ENCODE peak calls at places on chromosomes 1 and 21, in six cellular contexts. Z, T, O, Q, E and P are unnamed samples.

GRCh38 chr1:161439280-161440232 is 65.7 kb upstream of the FCGR2A start:
- DNase-seq in Q (no peak), E (no peak), T (no peak), O (peak), Z (peak), P (peak)

GRCh38 chr1:178513278-178513983 is 522 bp downstream of the TEX35 start:
- DNase-seq in O (no peak), Q (no peak), T (no peak), Z (peak), E (no peak), P (no peak)

GRCh38 chr1:16019580-16020277 is 1.9 kb upstream of the HSPB7 start:
- DNase-seq in Z (no peak), Q (no peak), O (no peak), E (no peak), T (no peak), P (peak)

GRCh38 chr21:28986677-28987076 is 6.0 kb downstream of the LTN1 start:
- DNase-seq in Q (no peak), O (no peak), E (no peak), Z (no peak), T (no peak), P (no peak)

GRCh38 chr1:202625416-202626360 is 84.6 kb downstream of the SYT2 start:
- DNase-seq in T (peak), Z (peak), O (peak), E (peak), Q (peak), P (peak)

GRCh38 chr1:47554901-47555300 is 117.1 kb downstream of the FOXD2 start:
- DNase-seq in Z (no peak), E (no peak), O (no peak), T (no peak), Q (no peak), P (no peak)

GRCh38 chr1:154434346-154435075 is 29.4 kb downstream of the IL6R start:
- DNase-seq in Z (peak), Q (no peak), O (no peak), T (no peak), E (no peak), P (peak)

GRCh38 chr1:59232209-59232608 is 64.7 kb upstream of the FGGY start:
- DNase-seq in Q (peak), O (no peak), E (no peak), T (no peak), Z (peak), P (no peak)

GRCh38 chr21:43718872-43719747 is at the start of gene PDXK:
- DNase-seq in Q (peak), O (peak), T (peak), E (peak), Z (peak), P (peak)

GRCh38 chr1:220966874-220967631 is 87.8 kb downstream of the HLX start:
- DNase-seq in Z (peak), O (no peak), E (no peak), Q (no peak), T (no peak), P (peak)

GRCh38 chr1:8733463-8733862 is 84.0 kb downstream of the RERE start:
- DNase-seq in E (no peak), Q (no peak), Z (no peak), T (no peak), O (no peak), P (no peak)

GRCh38 chr1:83942914-83943313 is 56.0 kb downstream of the TTLL7 start:
- DNase-seq in T (no peak), O (no peak), E (no peak), Q (peak), Z (peak), P (no peak)

GRCh38 chr1:165454211-165454610 is 9.3 kb upstream of the RXRG start:
- DNase-seq in Q (no peak), O (no peak), E (no peak), Z (no peak), T (no peak), P (no peak)

GRCh38 chr1:201769966-201770365 is 59.0 kb upstream of the IPO9 start:
- DNase-seq in E (no peak), O (no peak), Z (peak), T (no peak), Q (no peak), P (no peak)

GRCh38 chr1:162671664-162672415 is 39.6 kb downstream of the DDR2 start:
- DNase-seq in Q (no peak), E (no peak), O (no peak), Z (no peak), T (no peak), P (no peak)

GRCh38 chr1:55402676-55403464 is 187.7 kb upstream of the USP24 start:
- DNase-seq in O (no peak), Z (peak), Q (no peak), T (no peak), E (no peak), P (no peak)

GRCh38 chr1:43651922-43652321 is 2.0 kb downstream of the KDM4A start:
- DNase-seq in Z (no peak), O (no peak), T (no peak), Q (no peak), E (no peak), P (no peak)

GRCh38 chr1:180270767-180271639 is 40.9 kb downstream of the LHX4 start:
- DNase-seq in Z (peak), Q (no peak), O (peak), E (no peak), T (no peak), P (no peak)

GRCh38 chr1:9086060-9086459 is 16.6 kb upstream of the SLC2A5 start:
- DNase-seq in Z (peak), T (no peak), Q (no peak), E (no peak), O (no peak), P (no peak)

GRCh38 chr1:4108341-4108740 is 208.3 kb upstream of the C1orf174 start:
- DNase-seq in Z (no peak), Q (no peak), O (no peak), T (no peak), E (no peak), P (no peak)

GRCh38 chr21:26587621-26588260 is 14.7 kb upstream of the CYYR1 start:
- DNase-seq in Z (peak), E (no peak), O (no peak), T (no peak), Q (no peak), P (no peak)

GRCh38 chr1:61851849-61852692 is 109.8 kb downstream of the PATJ start:
- DNase-seq in Z (peak), Q (peak), O (no peak), T (no peak), E (no peak), P (no peak)

GRCh38 chr1:41045740-41046139 is 24.2 kb upstream of the SLFNL1 start:
- DNase-seq in Z (peak), O (no peak), T (no peak), E (no peak), Q (no peak), P (no peak)

GRCh38 chr1:30895382-30895941 is 13.1 kb downstream of the SDC3 start:
- DNase-seq in Q (no peak), O (no peak), Z (no peak), T (no peak), E (no peak), P (no peak)

GRCh38 chr1:41682845-41683630 is 198.6 kb upstream of the EDN2 start:
- DNase-seq in E (no peak), Q (no peak), T (no peak), O (no peak), Z (no peak), P (no peak)

GRCh38 chr1:63817152-63817667 is 43.4 kb downstream of the ROR1 start:
- DNase-seq in O (no peak), Z (peak), E (no peak), T (no peak), Q (no peak), P (peak)

GRCh38 chr1:28437924-28438699 is 67.7 kb upstream of the RCC1 start:
- DNase-seq in Z (peak), Q (no peak), O (no peak), E (no peak), T (no peak), P (peak)

GRCh38 chr1:111618953-111619634 is 495 bp upstream of the RAP1A start:
- DNase-seq in Q (no peak), E (no peak), Z (no peak), T (no peak), O (no peak), P (no peak)

GRCh38 chr1:148318123-148318899 is 164.8 kb downstream of the PPIAL4G start:
- DNase-seq in O (peak), Z (no peak), Q (no peak), T (peak), E (peak), P (no peak)

GRCh38 chr1:238673561-238673960 is 712.8 kb upstream of the CHRM3 start:
- DNase-seq in T (no peak), E (no peak), Q (no peak), O (no peak), Z (no peak), P (no peak)

GRCh38 chr1:43573066-43573799 is 42.5 kb downstream of the PTPRF start:
- DNase-seq in T (no peak), E (no peak), Z (no peak), Q (no peak), O (no peak), P (no peak)

GRCh38 chr1:77550135-77550534 is 132.3 kb downstream of the ZZZ3 start:
- DNase-seq in Z (no peak), T (no peak), Q (no peak), E (no peak), O (no peak), P (no peak)

GRCh38 chr1:2132222-2133038 is 62.1 kb downstream of the FAAP20 start:
- DNase-seq in E (no peak), O (no peak), Z (peak), Q (no peak), T (no peak), P (peak)

GRCh38 chr1:201310986-201311355 is 27.7 kb downstream of the PKP1 start:
- DNase-seq in Q (peak), E (no peak), T (no peak), Z (peak), O (no peak), P (no peak)

GRCh38 chr1:37477946-37478345 is 3.6 kb downstream of the ZC3H12A start:
- DNase-seq in O (peak), Q (no peak), Z (no peak), T (no peak), E (no peak), P (no peak)

GRCh38 chr1:211831558-211832323 is 1.2 kb upstream of the LPGAT1 start:
- DNase-seq in O (no peak), T (no peak), Z (no peak), E (no peak), Q (peak), P (peak)

GRCh38 chr1:231981675-231982074 is 355.1 kb downstream of the DISC1 start:
- DNase-seq in E (no peak), Q (no peak), O (no peak), Z (no peak), T (no peak), P (no peak)